ENCODE peak calls at places on chromosomes 1 and 21, in nine cellular contexts. E is PC-3, Z is MCF 10A, O is NCI-H1105, H is RWPE1, B is HFF-Myc, N is T-helper 1 cell, K is GM19239, P is pancreas. G is an unnamed sample.

GRCh38 chr1:76511226-76511625 is 356.1 kb upstream of the ST6GALNAC5 start:
- DNase-seq in P (no peak), K (no peak), Z (no peak), H (no peak), E (no peak), B (no peak), N (no peak), O (no peak), G (no peak)

GRCh38 chr1:116256875-116257823 is 115.9 kb upstream of the ATP1A1 start:
- DNase-seq in B (no peak), E (no peak), P (no peak), Z (no peak), O (no peak), H (no peak), N (no peak), K (no peak), G (no peak)

GRCh38 chr1:76494807-76495206 is 372.5 kb upstream of the ST6GALNAC5 start:
- DNase-seq in N (no peak), O (no peak), K (no peak), H (no peak), B (no peak), Z (no peak), E (no peak), P (no peak), G (no peak)

GRCh38 chr1:157279157-157280140 is 141.3 kb upstream of the ETV3 start:
- DNase-seq in Z (no peak), B (no peak), E (no peak), N (no peak), H (no peak), O (no peak), K (no peak), P (no peak), G (no peak)

GRCh38 chr1:1170891-1171550 is 2.7 kb upstream of the TTLL10 start:
- DNase-seq in O (no peak), B (no peak), H (no peak), E (no peak), Z (no peak), K (no peak), P (no peak), N (no peak), G (no peak)

GRCh38 chr1:60891315-60891714 is 191.0 kb upstream of the NFIA start:
- DNase-seq in B (no peak), E (no peak), O (no peak), N (no peak), H (no peak), K (no peak), Z (no peak), P (no peak), G (no peak)

GRCh38 chr21:32544697-32545096 is 40.6 kb downstream of the TCP10L start:
- DNase-seq in N (no peak), H (no peak), B (no peak), P (no peak), E (no peak), O (no peak), K (no peak), Z (no peak), G (no peak)

GRCh38 chr21:45818276-45818903 is 163.2 kb upstream of the COL6A1 start:
- DNase-seq in Z (peak), N (no peak), B (peak), H (peak), O (no peak), E (peak), K (no peak), P (no peak), G (no peak)

GRCh38 chr1:100440075-100440809 is 87.9 kb downstream of the CDC14A start:
- DNase-seq in O (no peak), B (no peak), K (no peak), N (peak), E (no peak), Z (no peak), P (no peak), H (no peak), G (peak)